ENCODE peak calls at places on chromosomes 1 and 21, in seven cellular contexts. B is AG09319, X is HT-29, W is uterus, V is GM12865, O is HFFc6, H is GM04504. S is an unnamed sample.

GRCh38 chr1:97567000-97567749 is 353.7 kb downstream of the DPYD start:
- DNase-seq in V (no peak), X (no peak), H (no peak), O (no peak), W (no peak), B (no peak), S (no peak)

GRCh38 chr1:203082571-203083462 is 3.0 kb downstream of the MYOG start:
- DNase-seq in B (no peak), X (no peak), W (no peak), H (no peak), O (no peak), V (no peak), S (no peak)

GRCh38 chr21:45258476-45258875 is 29.2 kb downstream of the POFUT2 start:
- DNase-seq in W (no peak), V (no peak), B (no peak), X (no peak), O (no peak), H (no peak), S (no peak)

GRCh38 chr1:21294266-21295058 is 4.2 kb upstream of the ECE1 start:
- DNase-seq in O (no peak), V (peak; percentile 97), H (no peak), B (no peak), X (peak; percentile 66), W (no peak), S (no peak)

GRCh38 chr1:45026446-45026845 is 14.4 kb downstream of the UROD start:
- DNase-seq in H (no peak), X (no peak), W (no peak), V (no peak), B (no peak), O (no peak), S (no peak)

GRCh38 chr1:10624256-10625050 is 149.7 kb downstream of the PEX14 start:
- DNase-seq in X (no peak), H (no peak), W (peak; percentile 10), V (no peak), O (no peak), B (no peak), S (no peak)

GRCh38 chr1:58456470-58456869 is 90.1 kb downstream of the OMA1 start:
- DNase-seq in O (peak; percentile 80), B (no peak), W (no peak), V (no peak), H (peak; percentile 59), X (no peak), S (no peak)

GRCh38 chr1:179831852-179832699 is 45.5 kb downstream of the TOR1AIP2 start:
- DNase-seq in W (no peak), H (no peak), O (no peak), B (no peak), V (peak; percentile 26), X (no peak), S (no peak)

GRCh38 chr1:32392358-32392757 is 1.9 kb downstream of the BSDC1 start:
- DNase-seq in W (no peak), V (no peak), X (no peak), H (no peak), O (no peak), B (no peak), S (no peak)

GRCh38 chr1:111743679-111744101 is 4.5 kb upstream of the INKA2 start:
- DNase-seq in X (no peak), O (peak; percentile 61), B (no peak), V (no peak), W (no peak), H (peak; percentile 24), S (no peak)

GRCh38 chr1:183070923-183071618 is 47.9 kb downstream of the LAMC1 start:
- DNase-seq in X (no peak), W (no peak), O (peak; percentile 88), H (peak; percentile 89), B (peak; percentile 43), V (peak; percentile 92), S (peak; percentile 84)

GRCh38 chr1:229685149-229685548 is 59.1 kb downstream of the URB2 start:
- DNase-seq in V (no peak), X (no peak), H (no peak), O (no peak), W (no peak), B (no peak), S (no peak)

GRCh38 chr1:55215194-55216021 is at the start of gene USP24:
- DNase-seq in B (no peak), O (peak; percentile 26), W (peak; percentile 68), X (peak; percentile 76), H (no peak), V (peak; percentile 89), S (no peak)

GRCh38 chr1:233614743-233615521 is 1.0 kb downstream of the KCNK1 start:
- DNase-seq in H (no peak), W (peak; percentile 25), O (no peak), X (peak; percentile 71), V (peak; percentile 83), B (no peak), S (no peak)

GRCh38 chr1:218257971-218258370 is 27.1 kb upstream of the RRP15 start:
- DNase-seq in W (no peak), B (no peak), O (no peak), H (no peak), X (no peak), V (no peak), S (no peak)

GRCh38 chr1:111252786-111253185 is 25.3 kb downstream of the CHI3L2 start:
- DNase-seq in W (no peak), V (no peak), O (no peak), B (no peak), X (no peak), H (no peak), S (no peak)

GRCh38 chr1:156160000-156160743 is 6.8 kb downstream of the SEMA4A start:
- DNase-seq in W (no peak), V (no peak), B (no peak), O (no peak), X (no peak), H (no peak), S (no peak)

GRCh38 chr1:228287541-228288425 is 79.9 kb downstream of the OBSCN start:
- DNase-seq in H (no peak), V (no peak), X (no peak), B (no peak), W (peak; percentile 5), O (no peak), S (no peak)

GRCh38 chr1:44924835-44925464 is 61.4 kb downstream of the EIF2B3 start:
- DNase-seq in X (peak; percentile 76), W (no peak), B (no peak), V (peak; percentile 15), H (no peak), O (peak; percentile 72), S (peak; percentile 46)

GRCh38 chr1:32718527-32718926 is 16.0 kb upstream of the SYNC start:
- DNase-seq in X (no peak), O (no peak), H (no peak), V (no peak), B (no peak), W (no peak), S (no peak)

GRCh38 chr1:40641601-40642242 is 23.8 kb downstream of the RIMS3 start:
- DNase-seq in X (no peak), W (no peak), V (no peak), H (no peak), B (no peak), O (no peak), S (no peak)

GRCh38 chr1:3313579-3313955 is 140.9 kb upstream of the ARHGEF16 start:
- DNase-seq in W (peak; percentile 89), V (no peak), H (peak; percentile 79), O (peak; percentile 86), B (peak; percentile 72), X (peak; percentile 35), S (peak; percentile 39)

GRCh38 chr1:60279798-60280197 is 206.2 kb upstream of the C1orf87 start:
- DNase-seq in O (peak; percentile 31), V (no peak), W (no peak), B (no peak), H (no peak), X (no peak), S (no peak)

GRCh38 chr1:145847827-145848226 is 2.4 kb downstream of the NUDT17 start:
- DNase-seq in H (no peak), B (no peak), X (no peak), W (no peak), V (no peak), O (no peak), S (no peak)

GRCh38 chr1:38512789-38513188 is 346.8 kb downstream of the RRAGC start:
- DNase-seq in X (no peak), W (no peak), B (no peak), H (no peak), V (no peak), O (no peak), S (no peak)

GRCh38 chr1:229843627-229844238 is 217.7 kb downstream of the URB2 start:
- DNase-seq in O (peak; percentile 12), B (no peak), H (no peak), V (peak; percentile 19), X (peak; percentile 50), W (peak; percentile 72), S (no peak)

GRCh38 chr1:43302226-43302625 is 1.4 kb downstream of the TIE1 start:
- DNase-seq in O (no peak), W (no peak), V (no peak), H (no peak), X (no peak), B (no peak), S (no peak)

GRCh38 chr1:223363856-223364684 is at the start of gene SUSD4:
- DNase-seq in V (peak; percentile 41), O (no peak), X (peak; percentile 24), H (no peak), B (no peak), W (no peak), S (no peak)

GRCh38 chr1:116288201-116288598 is 84.8 kb upstream of the ATP1A1 start:
- DNase-seq in W (no peak), B (no peak), H (no peak), V (peak; percentile 53), X (no peak), O (no peak), S (no peak)

GRCh38 chr1:4527819-4528218 is 126.6 kb upstream of the AJAP1 start:
- DNase-seq in X (no peak), V (no peak), W (no peak), O (no peak), H (no peak), B (no peak), S (no peak)

GRCh38 chr1:91997607-91998195 is 32.1 kb upstream of the EPHX4 start:
- DNase-seq in O (peak; percentile 51), B (peak; percentile 20), W (no peak), H (peak; percentile 24), X (peak; percentile 42), V (peak; percentile 46), S (no peak)

GRCh38 chr1:29520571-29521437 is 284.5 kb downstream of the PTPRU start:
- DNase-seq in O (no peak), V (no peak), X (no peak), W (no peak), H (no peak), B (no peak), S (no peak)

GRCh38 chr1:93807301-93807930 is 71.6 kb downstream of the DNTTIP2 start:
- DNase-seq in H (no peak), B (no peak), V (no peak), X (no peak), O (no peak), W (no peak), S (no peak)

GRCh38 chr1:92956254-92956653 is 5.0 kb downstream of the DIPK1A start:
- DNase-seq in B (no peak), X (no peak), W (no peak), H (no peak), O (no peak), V (no peak), S (no peak)

GRCh38 chr1:220809187-220809550 is 22.5 kb downstream of the MTARC1 start:
- DNase-seq in B (no peak), O (no peak), W (no peak), H (no peak), V (no peak), X (no peak), S (no peak)

GRCh38 chr1:228273720-228274451 is 66.0 kb downstream of the OBSCN start:
- DNase-seq in X (no peak), V (no peak), H (no peak), O (no peak), W (no peak), B (no peak), S (no peak)

S was measured in BJ.